ENCODE peak calls at places on chromosome 12, in ten cellular contexts. One of them, this sample, is unnamed.

GRCh38 chr12:127485528-127485927 is 781.4 kb upstream of the TMEM132C start:
- DNase-seq in HFF-Myc: peak; percentile 61
- DNase-seq in astrocyte of the spinal cord: peak; percentile 91
- DNase-seq in GM23338: no peak
- DNase-seq in epithelial cell of esophagus: peak; percentile 54
- DNase-seq in ovary: no peak
- DNase-seq in Caco-2: no peak
- DNase-seq in GM12865: peak; percentile 66
- DNase-seq in CD8-positive, alpha-beta T cell: no peak
- DNase-seq in Panc1: peak; percentile 1
- DNase-seq in this sample: peak; percentile 87

GRCh38 chr12:46304080-46304479 is 35.2 kb upstream of the SLC38A1 start:
- DNase-seq in HFF-Myc: peak; percentile 12
- DNase-seq in astrocyte of the spinal cord: no peak
- DNase-seq in GM23338: no peak
- DNase-seq in epithelial cell of esophagus: no peak
- DNase-seq in ovary: no peak
- DNase-seq in Caco-2: no peak
- DNase-seq in GM12865: no peak
- DNase-seq in CD8-positive, alpha-beta T cell: no peak
- DNase-seq in Panc1: no peak
- DNase-seq in this sample: no peak

GRCh38 chr12:64304571-64304970 is 82.5 kb upstream of the KICS2 start:
- DNase-seq in HFF-Myc: no peak
- DNase-seq in astrocyte of the spinal cord: no peak
- DNase-seq in GM23338: no peak
- DNase-seq in epithelial cell of esophagus: no peak
- DNase-seq in ovary: no peak
- DNase-seq in Caco-2: no peak
- DNase-seq in GM12865: no peak
- DNase-seq in CD8-positive, alpha-beta T cell: no peak
- DNase-seq in Panc1: no peak
- DNase-seq in this sample: no peak

GRCh38 chr12:18246057-18246456 is 15.3 kb upstream of the PIK3C2G start:
- DNase-seq in HFF-Myc: no peak
- DNase-seq in astrocyte of the spinal cord: no peak
- DNase-seq in GM23338: peak; percentile 45
- DNase-seq in epithelial cell of esophagus: no peak
- DNase-seq in ovary: no peak
- DNase-seq in Caco-2: no peak
- DNase-seq in GM12865: no peak
- DNase-seq in CD8-positive, alpha-beta T cell: no peak
- DNase-seq in Panc1: no peak
- DNase-seq in this sample: no peak

GRCh38 chr12:68587448-68587873 is 23.2 kb upstream of the RAP1B start:
- DNase-seq in HFF-Myc: no peak
- DNase-seq in astrocyte of the spinal cord: peak; percentile 15
- DNase-seq in GM23338: no peak
- DNase-seq in epithelial cell of esophagus: no peak
- DNase-seq in ovary: no peak
- DNase-seq in Caco-2: no peak
- DNase-seq in GM12865: peak; percentile 58
- DNase-seq in CD8-positive, alpha-beta T cell: peak; percentile 41
- DNase-seq in Panc1: no peak
- DNase-seq in this sample: no peak

GRCh38 chr12:45235087-45236025 is 19.5 kb downstream of the ANO6 start:
- DNase-seq in HFF-Myc: no peak
- DNase-seq in astrocyte of the spinal cord: peak; percentile 79
- DNase-seq in GM23338: peak; percentile 77
- DNase-seq in epithelial cell of esophagus: peak; percentile 94
- DNase-seq in ovary: peak; percentile 41
- DNase-seq in Caco-2: peak; percentile 60
- DNase-seq in GM12865: peak; percentile 51
- DNase-seq in CD8-positive, alpha-beta T cell: no peak
- DNase-seq in Panc1: no peak
- DNase-seq in this sample: peak; percentile 63

GRCh38 chr12:120316798-120317257 is 10.8 kb downstream of the PLA2G1B start:
- DNase-seq in HFF-Myc: no peak
- DNase-seq in astrocyte of the spinal cord: no peak
- DNase-seq in GM23338: no peak
- DNase-seq in epithelial cell of esophagus: peak; percentile 34
- DNase-seq in ovary: no peak
- DNase-seq in Caco-2: peak; percentile 22
- DNase-seq in GM12865: no peak
- DNase-seq in CD8-positive, alpha-beta T cell: no peak
- DNase-seq in Panc1: no peak
- DNase-seq in this sample: no peak

GRCh38 chr12:132776816-132777568 is 15.4 kb upstream of the ANKLE2 start:
- DNase-seq in HFF-Myc: no peak
- DNase-seq in astrocyte of the spinal cord: peak; percentile 36
- DNase-seq in GM23338: no peak
- DNase-seq in epithelial cell of esophagus: no peak
- DNase-seq in ovary: peak; percentile 92
- DNase-seq in Caco-2: no peak
- DNase-seq in GM12865: no peak
- DNase-seq in CD8-positive, alpha-beta T cell: no peak
- DNase-seq in Panc1: no peak
- DNase-seq in this sample: no peak

GRCh38 chr12:111366583-111366982 is 2.3 kb downstream of the PHETA1 start:
- DNase-seq in HFF-Myc: no peak
- DNase-seq in astrocyte of the spinal cord: no peak
- DNase-seq in GM23338: no peak
- DNase-seq in epithelial cell of esophagus: no peak
- DNase-seq in ovary: no peak
- DNase-seq in Caco-2: no peak
- DNase-seq in GM12865: no peak
- DNase-seq in CD8-positive, alpha-beta T cell: no peak
- DNase-seq in Panc1: no peak
- DNase-seq in this sample: no peak

GRCh38 chr12:23767834-23768233 is 181.6 kb downstream of the SOX5 start:
- DNase-seq in HFF-Myc: no peak
- DNase-seq in astrocyte of the spinal cord: no peak
- DNase-seq in GM23338: peak; percentile 34
- DNase-seq in epithelial cell of esophagus: no peak
- DNase-seq in ovary: no peak
- DNase-seq in Caco-2: no peak
- DNase-seq in GM12865: no peak
- DNase-seq in CD8-positive, alpha-beta T cell: no peak
- DNase-seq in Panc1: no peak
- DNase-seq in this sample: no peak

GRCh38 chr12:80580254-80580653 is 127.2 kb upstream of the MYF6 start:
- DNase-seq in HFF-Myc: peak; percentile 91
- DNase-seq in astrocyte of the spinal cord: peak; percentile 96
- DNase-seq in GM23338: no peak
- DNase-seq in epithelial cell of esophagus: peak; percentile 74
- DNase-seq in ovary: no peak
- DNase-seq in Caco-2: no peak
- DNase-seq in GM12865: no peak
- DNase-seq in CD8-positive, alpha-beta T cell: no peak
- DNase-seq in Panc1: no peak
- DNase-seq in this sample: peak; percentile 85

GRCh38 chr12:24776856-24777255 is 172.0 kb downstream of the BCAT1 start:
- DNase-seq in HFF-Myc: no peak
- DNase-seq in astrocyte of the spinal cord: no peak
- DNase-seq in GM23338: no peak
- DNase-seq in epithelial cell of esophagus: no peak
- DNase-seq in ovary: no peak
- DNase-seq in Caco-2: no peak
- DNase-seq in GM12865: no peak
- DNase-seq in CD8-positive, alpha-beta T cell: no peak
- DNase-seq in Panc1: no peak
- DNase-seq in this sample: no peak

GRCh38 chr12:77725611-77726010 is 105.1 kb upstream of the NAV3 start:
- DNase-seq in HFF-Myc: peak; percentile 48
- DNase-seq in astrocyte of the spinal cord: peak; percentile 77
- DNase-seq in GM23338: peak; percentile 17
- DNase-seq in epithelial cell of esophagus: no peak
- DNase-seq in ovary: no peak
- DNase-seq in Caco-2: no peak
- DNase-seq in GM12865: no peak
- DNase-seq in CD8-positive, alpha-beta T cell: no peak
- DNase-seq in Panc1: no peak
- DNase-seq in this sample: peak; percentile 46

GRCh38 chr12:54033980-54034783 is 1.3 kb downstream of the HOXC5 start:
- DNase-seq in HFF-Myc: no peak
- DNase-seq in astrocyte of the spinal cord: peak; percentile 80
- DNase-seq in GM23338: peak; percentile 58
- DNase-seq in epithelial cell of esophagus: no peak
- DNase-seq in ovary: peak; percentile 65
- DNase-seq in Caco-2: peak; percentile 39
- DNase-seq in GM12865: no peak
- DNase-seq in CD8-positive, alpha-beta T cell: no peak
- DNase-seq in Panc1: no peak
- DNase-seq in this sample: no peak

DNA sequence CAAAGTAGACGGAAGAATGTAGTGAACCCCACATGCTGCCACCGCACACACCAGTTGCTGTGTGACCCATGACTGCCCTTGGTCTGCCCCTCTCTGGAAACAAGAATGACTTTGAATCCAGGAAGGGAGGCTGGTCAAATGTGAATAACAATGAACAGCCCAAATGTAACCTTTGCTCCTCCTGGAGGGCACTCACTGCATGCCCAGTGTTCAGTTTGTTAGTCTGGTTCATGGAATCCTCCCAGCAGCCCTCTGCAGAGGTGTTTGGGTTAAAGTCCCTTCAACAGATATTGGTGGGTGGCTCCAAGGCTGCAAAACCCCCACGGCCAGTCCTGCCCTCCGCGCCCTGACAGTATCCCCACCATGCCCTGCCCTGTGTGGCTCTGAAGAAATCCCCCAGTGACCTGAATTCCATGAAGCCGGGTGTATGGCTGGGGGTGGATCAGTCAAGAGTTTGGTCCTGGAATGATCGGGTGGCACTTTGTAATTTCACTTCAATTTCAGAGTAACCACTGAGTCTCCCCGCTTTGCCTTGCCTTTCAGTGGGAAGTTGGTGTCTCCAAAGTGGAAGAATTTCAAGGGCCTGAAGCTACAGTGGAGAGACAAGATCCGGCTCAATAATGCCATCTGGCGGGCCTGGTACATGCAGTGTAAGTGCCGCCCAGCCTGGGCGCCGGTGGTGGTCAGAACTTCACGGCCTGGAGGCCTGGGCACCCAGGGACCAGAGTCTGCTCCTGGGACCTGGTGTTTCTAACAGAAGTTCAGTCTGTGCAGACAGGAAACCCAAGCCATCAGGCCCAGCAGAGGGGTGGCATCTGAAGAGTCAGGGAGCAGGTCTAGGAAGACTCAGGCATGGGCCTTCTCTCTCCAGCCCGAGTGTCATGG is 47.1 kb downstream of the IL31 start:
- DNase-seq in HFF-Myc: no peak
- DNase-seq in astrocyte of the spinal cord: no peak
- DNase-seq in GM23338: peak; percentile 47
- DNase-seq in epithelial cell of esophagus: peak; percentile 52
- DNase-seq in ovary: no peak
- DNase-seq in Caco-2: no peak
- DNase-seq in GM12865: no peak
- DNase-seq in CD8-positive, alpha-beta T cell: no peak
- DNase-seq in Panc1: no peak
- DNase-seq in this sample: no peak
- TF ChIP-seq CTCF in HFF-Myc: no peak
- TF ChIP-seq CTCF in astrocyte of the spinal cord: no peak
- TF ChIP-seq CTCF in GM23338: no peak
- TF ChIP-seq CTCF in epithelial cell of esophagus: peak; percentile 46
- TF ChIP-seq CTCF in ovary: no peak
- TF ChIP-seq CTCF in Caco-2: no peak
- TF ChIP-seq CTCF in GM12865: no peak
- TF ChIP-seq CTCF in CD8-positive, alpha-beta T cell: no peak
- TF ChIP-seq CTCF in Panc1: peak; percentile 76
- TF ChIP-seq CTCF in this sample: peak; percentile 26

GRCh38 chr12:56078427-56078826 is 1.5 kb upstream of the ERBB3 start:
- DNase-seq in HFF-Myc: no peak
- DNase-seq in astrocyte of the spinal cord: no peak
- DNase-seq in GM23338: peak; percentile 48
- DNase-seq in epithelial cell of esophagus: no peak
- DNase-seq in ovary: no peak
- DNase-seq in Caco-2: no peak
- DNase-seq in GM12865: no peak
- DNase-seq in CD8-positive, alpha-beta T cell: no peak
- DNase-seq in Panc1: no peak
- DNase-seq in this sample: no peak
- H3K4me3 ChIP-seq in HFF-Myc: no peak overlapping the region
- H3K4me3 ChIP-seq in astrocyte of the spinal cord: no peak overlapping the region
- H3K4me3 ChIP-seq in GM23338: peak overlapping the region; percentile 84
- H3K4me3 ChIP-seq in epithelial cell of esophagus: no peak overlapping the region
- H3K4me3 ChIP-seq in ovary: no peak overlapping the region
- H3K4me3 ChIP-seq in Caco-2: peak overlapping the region; percentile 74
- H3K4me3 ChIP-seq in GM12865: no peak overlapping the region
- H3K4me3 ChIP-seq in CD8-positive, alpha-beta T cell: no peak overlapping the region
- H3K4me3 ChIP-seq in Panc1: peak overlapping the region; percentile 58
- H3K4me3 ChIP-seq in this sample: no peak overlapping the region

DNA sequence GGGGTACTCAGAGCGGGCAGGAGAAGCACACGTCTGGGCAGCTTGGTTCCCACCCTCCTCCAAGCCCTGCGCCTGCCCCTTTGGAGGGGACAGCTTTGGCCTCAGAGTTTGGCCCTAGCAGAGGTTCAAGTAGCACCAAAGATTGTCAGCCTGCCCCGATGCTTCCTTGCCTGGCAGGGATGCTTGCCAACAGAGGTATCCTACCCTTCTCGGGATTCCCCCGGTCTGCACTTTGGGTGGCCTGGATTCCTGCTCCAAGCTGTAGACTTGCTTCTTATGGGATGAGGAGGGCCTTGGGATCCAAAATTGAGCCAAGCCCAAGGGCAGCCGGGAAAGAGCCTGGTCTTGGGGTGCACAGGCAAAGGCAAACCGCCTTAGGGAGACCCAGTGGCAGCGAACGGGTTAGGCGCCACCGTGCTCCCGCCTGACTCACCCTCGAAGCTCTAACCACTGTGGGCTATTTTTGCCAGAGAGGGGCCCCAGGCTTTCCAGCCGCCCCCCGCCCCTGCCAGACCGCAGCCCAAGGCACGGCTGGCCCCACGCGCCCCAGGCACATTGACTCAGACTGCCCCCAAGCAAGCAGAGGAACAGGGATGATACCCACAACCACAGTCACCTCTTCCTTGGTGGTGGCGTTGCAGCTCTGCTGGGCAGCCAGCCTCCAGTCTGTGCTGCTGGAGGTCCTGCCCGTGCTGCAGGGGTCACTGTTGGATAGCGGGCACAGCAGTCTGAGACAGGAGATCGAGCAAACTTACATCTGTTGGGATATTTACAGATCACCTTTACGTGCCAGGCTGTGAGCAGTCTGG is 882 bp upstream of the WNT10B start:
- DNase-seq in HFF-Myc: no peak
- DNase-seq in astrocyte of the spinal cord: no peak
- DNase-seq in GM23338: peak; percentile 38
- DNase-seq in epithelial cell of esophagus: no peak
- DNase-seq in ovary: no peak
- DNase-seq in Caco-2: no peak
- DNase-seq in GM12865: no peak
- DNase-seq in CD8-positive, alpha-beta T cell: peak; percentile 20
- DNase-seq in Panc1: no peak
- DNase-seq in this sample: no peak
- TF ChIP-seq CTCF in HFF-Myc: no peak
- TF ChIP-seq CTCF in astrocyte of the spinal cord: peak; percentile 13
- TF ChIP-seq CTCF in GM23338: peak; percentile 33
- TF ChIP-seq CTCF in epithelial cell of esophagus: no peak
- TF ChIP-seq CTCF in ovary: no peak
- TF ChIP-seq CTCF in Caco-2: no peak
- TF ChIP-seq CTCF in GM12865: peak; percentile 2
- TF ChIP-seq CTCF in CD8-positive, alpha-beta T cell: no peak
- TF ChIP-seq CTCF in Panc1: peak; percentile 39
- TF ChIP-seq CTCF in this sample: peak; percentile 33

GRCh38 chr12:52691076-52691764 is 11.0 kb upstream of the KRT1 start:
- DNase-seq in HFF-Myc: no peak
- DNase-seq in astrocyte of the spinal cord: no peak
- DNase-seq in GM23338: peak; percentile 65
- DNase-seq in epithelial cell of esophagus: no peak
- DNase-seq in ovary: peak; percentile 41
- DNase-seq in Caco-2: peak; percentile 28
- DNase-seq in GM12865: no peak
- DNase-seq in CD8-positive, alpha-beta T cell: peak; percentile 65
- DNase-seq in Panc1: no peak
- DNase-seq in this sample: no peak
- H3K4me3 ChIP-seq in HFF-Myc: no peak overlapping the region
- H3K4me3 ChIP-seq in astrocyte of the spinal cord: no peak overlapping the region
- H3K4me3 ChIP-seq in GM23338: peak overlapping the region; percentile 52
- H3K4me3 ChIP-seq in epithelial cell of esophagus: no peak overlapping the region
- H3K4me3 ChIP-seq in ovary: peak overlapping the region; percentile 29
- H3K4me3 ChIP-seq in Caco-2: peak overlapping the region; percentile 36
- H3K4me3 ChIP-seq in GM12865: no peak overlapping the region
- H3K4me3 ChIP-seq in CD8-positive, alpha-beta T cell: peak overlapping the region; percentile 44
- H3K4me3 ChIP-seq in Panc1: peak overlapping the region; percentile 29
- H3K4me3 ChIP-seq in this sample: no peak overlapping the region

This sample was measured in AG09309.